ENCODE peak calls at places on chromosomes 6 and 20, in four cellular contexts. O, Y, H and B are unnamed samples.

GRCh38 chr6:29792123-29793035 is 35.2 kb upstream of the HLA-G start:
- DNase-seq in O (no peak), H (peak; percentile 21), Y (no peak), B (no peak)

GRCh38 chr6:129481706-129482105 is 228.3 kb downstream of the ARHGAP18 start:
- DNase-seq in Y (no peak), H (no peak), O (no peak), B (no peak)

GRCh38 chr20:3987296-3987695 is 28.1 kb downstream of the RNF24 start:
- DNase-seq in H (no peak), O (no peak), Y (no peak), B (no peak)

GRCh38 chr6:474454-475185 is 83.1 kb downstream of the IRF4 start:
- DNase-seq in H (peak; percentile 28), O (no peak), Y (peak; percentile 70), B (no peak)

GRCh38 chr20:58075565-58075964 is 152.9 kb downstream of the ANKRD60 start:
- DNase-seq in H (no peak), O (no peak), Y (no peak), B (no peak)

GRCh38 chr6:37691904-37692806 is 5.5 kb downstream of the MDGA1 start:
- DNase-seq in O (peak; percentile 45), H (peak; percentile 69), Y (no peak), B (no peak)

GRCh38 chr6:31901415-31901952 is 402 bp downstream of the ZBTB12 start:
- DNase-seq in H (peak; percentile 68), O (no peak), Y (peak; percentile 49), B (no peak)

GRCh38 chr6:37536462-37537225 is 37.0 kb upstream of the CCDC167 start:
- DNase-seq in Y (no peak), O (no peak), H (no peak), B (no peak)

GRCh38 chr6:491233-491632 is 99.7 kb downstream of the IRF4 start:
- DNase-seq in H (no peak), O (no peak), Y (peak; percentile 14), B (no peak)

GRCh38 chr6:16665992-16666391 is 95.3 kb downstream of the ATXN1 start:
- DNase-seq in O (no peak), Y (no peak), H (no peak), B (no peak)

GRCh38 chr6:42046491-42047219 is 3.7 kb upstream of the TAF8 start:
- DNase-seq in Y (no peak), H (no peak), O (no peak), B (no peak)

GRCh38 chr20:62641749-62642665 is at the start of gene SLCO4A1:
- DNase-seq in Y (peak; percentile 89), H (peak; percentile 78), O (no peak), B (peak; percentile 55)

GRCh38 chr6:10403385-10404106 is 11.3 kb downstream of the TFAP2A start:
- DNase-seq in O (peak; percentile 87), Y (no peak), H (peak; percentile 95), B (no peak)

GRCh38 chr6:169250660-169251059 is 3.0 kb downstream of the THBS2 start:
- DNase-seq in Y (no peak), H (peak; percentile 89), O (no peak), B (no peak)

GRCh38 chr6:50846860-50847171 is 28.1 kb downstream of the TFAP2B start:
- DNase-seq in O (no peak), Y (no peak), H (no peak), B (no peak)

GRCh38 chr20:16423311-16424212 is 149.7 kb downstream of the KIF16B start:
- DNase-seq in H (peak; percentile 48), Y (no peak), O (no peak), B (no peak)

GRCh38 chr6:170464524-170464979 is 88.6 kb downstream of the PSMB1 start:
- DNase-seq in O (no peak), H (no peak), Y (no peak), B (no peak)

GRCh38 chr6:26383624-26384417 is 913 bp downstream of the BTN2A2 start:
- DNase-seq in Y (no peak), H (peak; percentile 69), O (no peak), B (no peak)

GRCh38 chr20:23358923-23359572 is 2.9 kb upstream of the GZF1 start:
- DNase-seq in Y (no peak), H (no peak), O (no peak), B (no peak)

GRCh38 chr6:21947751-21948386 is 349.0 kb downstream of the PRL start:
- DNase-seq in O (no peak), H (no peak), Y (no peak), B (peak; percentile 8)

GRCh38 chr20:50379049-50379990 is 130.9 kb upstream of the PTPN1 start:
- DNase-seq in O (no peak), Y (no peak), H (peak; percentile 92), B (peak; percentile 86)

GRCh38 chr20:8223096-8223870 is 91.2 kb downstream of the PLCB1 start:
- DNase-seq in O (no peak), Y (no peak), H (peak; percentile 87), B (no peak)

GRCh38 chr20:35111141-35111888 is 18.7 kb upstream of the TRPC4AP start:
- DNase-seq in H (peak; percentile 90), O (no peak), Y (no peak), B (no peak)

GRCh38 chr20:50194831-50195523 is 4.3 kb downstream of the CEBPB start:
- DNase-seq in O (no peak), Y (no peak), H (no peak), B (no peak)

GRCh38 chr6:16146527-16146955 is 17.7 kb downstream of the MYLIP start:
- DNase-seq in O (no peak), Y (no peak), H (no peak), B (no peak)

GRCh38 chr20:11891827-11892521 is 25.7 kb upstream of the BTBD3 start:
- DNase-seq in Y (peak; percentile 65), O (no peak), H (peak; percentile 85), B (peak; percentile 66)

GRCh38 chr6:44386929-44387345 is 569 bp upstream of the CDC5L start:
- DNase-seq in O (no peak), Y (no peak), H (peak; percentile 42), B (no peak)

GRCh38 chr6:155014715-155015300 is 19.7 kb downstream of the TIAM2 start:
- DNase-seq in H (peak; percentile 76), O (no peak), Y (no peak), B (no peak)

GRCh38 chr6:158907931-158908330 is 88.8 kb upstream of the EZR start:
- DNase-seq in O (no peak), H (no peak), Y (no peak), B (no peak)

GRCh38 chr6:89921691-89922090 is 27.4 kb downstream of the GJA10 start:
- DNase-seq in H (no peak), O (no peak), Y (no peak), B (no peak)

GRCh38 chr20:53208110-53208908 is 236.2 kb downstream of the TSHZ2 start:
- DNase-seq in H (no peak), O (no peak), Y (no peak), B (no peak)

GRCh38 chr20:5835870-5836269 is 85.7 kb downstream of the SHLD1 start:
- DNase-seq in O (no peak), H (no peak), Y (no peak), B (no peak)

GRCh38 chr6:15507221-15507620 is 155.6 kb downstream of the DTNBP1 start:
- DNase-seq in H (no peak), O (no peak), Y (no peak), B (no peak)

GRCh38 chr6:41222513-41222912 is 5.6 kb upstream of the TREML4 start:
- DNase-seq in Y (peak; percentile 45), O (no peak), H (no peak), B (peak; percentile 38)

GRCh38 chr6:73704260-73704659 is 8.3 kb downstream of the CD109 start:
- DNase-seq in O (peak; percentile 87), H (peak; percentile 97), Y (no peak), B (no peak)

GRCh38 chr6:79733388-79733787 is 102.3 kb downstream of the SH3BGRL2 start:
- DNase-seq in H (no peak), Y (no peak), O (no peak), B (no peak)

GRCh38 chr20:23157741-23158140 is 71.6 kb upstream of the CD93 start:
- DNase-seq in H (peak; percentile 57), O (no peak), Y (no peak), B (no peak)